ENCODE peak calls at places on chromosomes 16 and 17, in nine cellular contexts. S is activated CD8-positive, alpha-beta memory T cell treated with anti-CD3 and anti-CD28 coated beads for 24 hours; K is GOT3; I is skeletal muscle cell; E is dermis blood vessel endothelial cell; T is EL; X is fibroblast of pulmonary artery; Y is effector CD4-positive, alpha-beta T cell; U is stimulated activated CD4-positive, alpha-beta T cell treated with anti-CD3 and anti-CD28 coated beads, Interleukin-15, amount 100 ng/mL, for 1 hour. B is an unnamed sample.

GRCh38 chr16:2804728-2805127 is 6.5 kb downstream of the PRSS41 start:
- DNase-seq in S (no peak), T (no peak), I (no peak), K (no peak), E (no peak), Y (no peak), X (no peak), U (no peak), B (no peak)

GRCh38 chr17:68178831-68179230 is 69.0 kb upstream of the AMZ2 start:
- DNase-seq in K (no peak), T (no peak), E (no peak), Y (no peak), X (no peak), U (no peak), S (no peak), I (no peak), B (no peak)

GRCh38 chr16:81928975-81929374 is 82.3 kb downstream of the SDR42E1 start:
- DNase-seq in T (no peak), S (peak; percentile 47), I (no peak), K (no peak), Y (no peak), E (no peak), U (no peak), X (no peak), B (no peak)

GRCh38 chr17:41163828-41164227 is 3.3 kb upstream of the KRTAP4-4 start:
- DNase-seq in E (no peak), X (no peak), I (no peak), U (no peak), Y (no peak), T (peak; percentile 13), K (no peak), S (no peak), B (no peak)

GRCh38 chr17:75846701-75847594 is 2.7 kb upstream of the UNC13D start:
- DNase-seq in E (no peak), U (no peak), T (no peak), I (no peak), K (no peak), X (no peak), S (no peak), Y (no peak), B (no peak)

GRCh38 chr17:48127371-48128051 is 19.9 kb downstream of the SNX11 start:
- DNase-seq in I (no peak), E (peak; percentile 87), U (no peak), S (no peak), Y (no peak), T (peak; percentile 73), K (no peak), X (peak; percentile 21), B (no peak)

GRCh38 chr17:42655528-42655927 is 3.6 kb upstream of the TUBG2 start:
- DNase-seq in E (no peak), U (no peak), I (no peak), K (no peak), S (no peak), T (peak; percentile 64), X (no peak), Y (no peak), B (peak; percentile 31)

GRCh38 chr17:48194097-48194550 is 86.6 kb downstream of the SNX11 start:
- DNase-seq in I (peak; percentile 52), E (peak; percentile 77), Y (no peak), T (peak; percentile 96), S (no peak), U (no peak), K (no peak), X (peak; percentile 41), B (peak; percentile 46)

GRCh38 chr16:56988161-56988947 is 1.0 kb upstream of the NLRC5 start:
- DNase-seq in E (peak; percentile 10), X (no peak), I (no peak), S (no peak), T (peak; percentile 44), U (no peak), K (no peak), Y (no peak), B (no peak)

GRCh38 chr16:9092963-9093477 is 1.6 kb downstream of the HAPSTR1 start:
- DNase-seq in X (no peak), E (peak; percentile 33), Y (peak; percentile 12), S (peak; percentile 67), U (no peak), I (no peak), K (no peak), T (no peak), B (no peak)